ENCODE peak calls at places on chromosome 9, in eight cellular contexts. B is GM20000; U is nephron progenitor cell; Y is hepatic stellate cell; W is NCI-H2227 treated with DMSO at 0.1 percent for 48 hours; I is GM12865; Z is stimulated activated CD8-positive, alpha-beta memory T cell treated with anti-CD3 and anti-CD28 coated beads, Interleukin-12 subunit alpha, Interleukin-12 subunit beta, amount 100 ng/mL, for 4 hours; K is B cell. O is an unnamed sample.

GRCh38 chr9:93590609-93591234 is 14.3 kb downstream of the PHF2 start:
- DNase-seq in B (no peak), U (no peak), Y (no peak), W (no peak), I (no peak), Z (no peak), K (peak; percentile 14), O (no peak)

GRCh38 chr9:18795947-18796705 is 236.9 kb downstream of the SAXO1 start:
- DNase-seq in B (no peak), U (no peak), Y (no peak), W (no peak), I (no peak), Z (no peak), K (no peak), O (no peak)

GRCh38 chr9:92001244-92001643 is 51.2 kb upstream of the ROR2 start:
- DNase-seq in B (no peak), U (no peak), Y (no peak), W (no peak), I (no peak), Z (no peak), K (no peak), O (no peak)

GRCh38 chr9:113808391-113809191 is 67.5 kb upstream of the ZNF618 start:
- DNase-seq in B (no peak), U (no peak), Y (peak; percentile 70), W (no peak), I (no peak), Z (no peak), K (no peak), O (no peak)

GRCh38 chr9:79661926-79662552 is 90.3 kb downstream of the TLE4 start:
- DNase-seq in B (no peak), U (no peak), Y (no peak), W (no peak), I (no peak), Z (no peak), K (no peak), O (no peak)

GRCh38 chr9:2676466-2676865 is 40.8 kb upstream of the KCNV2 start:
- DNase-seq in B (no peak), U (no peak), Y (no peak), W (no peak), I (no peak), Z (no peak), K (no peak), O (no peak)

GRCh38 chr9:15249042-15249818 is 57.8 kb downstream of the TTC39B start:
- DNase-seq in B (no peak), U (no peak), Y (peak; percentile 48), W (no peak), I (no peak), Z (no peak), K (no peak), O (no peak)

GRCh38 chr9:133379153-133380086 is 3.3 kb downstream of the STKLD1 start:
- DNase-seq in B (no peak), U (no peak), Y (no peak), W (no peak), I (no peak), Z (no peak), K (no peak), O (peak; percentile 92)

GRCh38 chr9:69745716-69746538 is 13.9 kb downstream of the PTAR1 start:
- DNase-seq in B (no peak), U (no peak), Y (no peak), W (no peak), I (no peak), Z (no peak), K (no peak), O (peak; percentile 19)